ENCODE peak calls at places on chromosome 13, in ten cellular contexts. A is activated CD4-positive, alpha-beta T cell treated with anti-CD3 and anti-CD28 coated beads for 24 hours; L is aorta; S is T-helper 2 cell; I is nucleus accumbens; J is G401; T is CD4-positive, alpha-beta T cell; M is CD14-positive monocyte; F is neural progenitor cell; P is ovary. K is an unnamed sample.

GRCh38 chr13:70098669-70099068 is 9.0 kb upstream of the ATXN8OS start:
- DNase-seq in A (no peak), L (no peak), S (no peak), I (no peak), J (no peak), T (no peak), M (no peak), F (no peak), P (no peak), K (peak)

GRCh38 chr13:70253834-70254233 is 145.6 kb upstream of the KLHL1 start:
- DNase-seq in A (no peak), L (no peak), S (no peak), I (no peak), J (no peak), T (no peak), M (no peak), F (no peak), P (no peak), K (peak)

GRCh38 chr13:76481738-76482137 is 404.5 kb downstream of the KCTD12 start:
- DNase-seq in A (no peak), L (no peak), S (no peak), I (no peak), J (no peak), T (no peak), M (no peak), F (no peak), P (no peak), K (no peak)

GRCh38 chr13:23463631-23464030 is 30.1 kb upstream of the SACS start:
- DNase-seq in A (no peak), L (no peak), S (no peak), I (no peak), J (no peak), T (no peak), M (no peak), F (no peak), P (no peak), K (no peak)

GRCh38 chr13:60433505-60433904 is 36.5 kb downstream of the TDRD3 start:
- DNase-seq in A (no peak), L (no peak), S (no peak), I (no peak), J (no peak), T (no peak), M (no peak), F (no peak), P (no peak), K (no peak)

GRCh38 chr13:104414771-104415170 is 1348.6 kb upstream of the SLC10A2 start:
- DNase-seq in A (no peak), L (no peak), S (no peak), I (no peak), J (no peak), T (no peak), M (no peak), F (no peak), P (no peak), K (no peak)

GRCh38 chr13:71625694-71626093 is 241.3 kb downstream of the DACH1 start:
- DNase-seq in A (no peak), L (no peak), S (no peak), I (no peak), J (no peak), T (no peak), M (no peak), F (no peak), P (no peak), K (no peak)

GRCh38 chr13:77465595-77466195 is 69.8 kb upstream of the SCEL start:
- DNase-seq in A (no peak), L (no peak), S (no peak), I (no peak), J (no peak), T (no peak), M (no peak), F (no peak), P (no peak), K (no peak)

GRCh38 chr13:112450567-112451240 is 74.5 kb downstream of the SPACA7 start:
- DNase-seq in A (no peak), L (no peak), S (no peak), I (no peak), J (no peak), T (no peak), M (no peak), F (no peak), P (no peak), K (peak)

GRCh38 chr13:37448072-37448471 is 150.5 kb downstream of the POSTN start:
- DNase-seq in A (no peak), L (no peak), S (no peak), I (no peak), J (no peak), T (no peak), M (no peak), F (no peak), P (no peak), K (no peak)

GRCh38 chr13:105432408-105432807 is 1103.1 kb downstream of the EFNB2 start:
- DNase-seq in A (no peak), L (no peak), S (no peak), I (no peak), J (no peak), T (no peak), M (no peak), F (no peak), P (no peak), K (no peak)